ENCODE peak calls at places on chromosomes 7 and 10, in six cellular contexts. N, E, S, Z, P and C are unnamed samples.

GRCh38 chr7:100476903-100477870 is 1.8 kb downstream of the TSC22D4 start:
- DNase-seq in N (no peak), E (peak), S (no peak), Z (no peak), P (peak), C (no peak)

GRCh38 chr10:101341438-101341837 is 12.5 kb upstream of the BTRC start:
- DNase-seq in N (no peak), E (no peak), S (no peak), Z (no peak), P (no peak), C (no peak)

GRCh38 chr7:20280475-20281351 is 50.0 kb upstream of the ITGB8 start:
- DNase-seq in N (peak), E (no peak), S (no peak), Z (no peak), P (no peak), C (no peak)

GRCh38 chr10:110576220-110576619 is 8.7 kb downstream of the SMC3 start:
- DNase-seq in N (peak), E (no peak), S (no peak), Z (no peak), P (no peak), C (no peak)

GRCh38 chr10:968546-969199 is 19.6 kb upstream of the GTPBP4 start:
- DNase-seq in N (no peak), E (no peak), S (no peak), Z (peak), P (no peak), C (no peak)

GRCh38 chr10:34808789-34809745 is 6.0 kb downstream of the PARD3 start:
- DNase-seq in N (no peak), E (no peak), S (no peak), Z (no peak), P (peak), C (no peak)

GRCh38 chr7:135601182-135601581 is 43.5 kb downstream of the NUP205 start:
- DNase-seq in N (no peak), E (no peak), S (no peak), Z (no peak), P (no peak), C (no peak)

GRCh38 chr7:151727579-151728285 is 149.2 kb downstream of the PRKAG2 start:
- DNase-seq in N (peak), E (peak), S (no peak), Z (no peak), P (peak), C (peak)

GRCh38 chr10:69783515-69783914 is 18.2 kb upstream of the COL13A1 start:
- DNase-seq in N (no peak), E (no peak), S (no peak), Z (no peak), P (no peak), C (no peak)

GRCh38 chr7:42511027-42511426 is 274.0 kb upstream of the GLI3 start:
- DNase-seq in N (peak), E (no peak), S (no peak), Z (no peak), P (no peak), C (no peak)

GRCh38 chr10:28996947-28997551 is 291.8 kb upstream of the LYZL1 start:
- DNase-seq in N (peak), E (no peak), S (no peak), Z (no peak), P (no peak), C (no peak)

GRCh38 chr10:114061794-114062193 is 18.1 kb downstream of the ADRB1 start:
- DNase-seq in N (no peak), E (no peak), S (no peak), Z (no peak), P (no peak), C (no peak)

GRCh38 chr10:75926763-75927162 is 495.3 kb downstream of the LRMDA start:
- DNase-seq in N (no peak), E (no peak), S (no peak), Z (no peak), P (no peak), C (no peak)

GRCh38 chr7:16187131-16187530 is 234.2 kb downstream of the CRPPA start:
- DNase-seq in N (no peak), E (no peak), S (no peak), Z (no peak), P (no peak), C (no peak)

GRCh38 chr10:47094126-47094525 is 182.9 kb downstream of the PTPN20 start:
- DNase-seq in N (no peak), E (no peak), S (no peak), Z (no peak), P (no peak), C (peak)

GRCh38 chr10:84908491-84908890 is 580.1 kb downstream of the CCSER2 start:
- DNase-seq in N (no peak), E (no peak), S (no peak), Z (no peak), P (no peak), C (no peak)

GRCh38 chr10:15136960-15137359 is 31.5 kb downstream of the NMT2 start:
- DNase-seq in N (no peak), E (no peak), S (no peak), Z (no peak), P (no peak), C (no peak)

GRCh38 chr10:34885901-34886300 is 70.8 kb upstream of the PARD3 start:
- DNase-seq in N (peak), E (no peak), S (no peak), Z (no peak), P (no peak), C (no peak)

GRCh38 chr10:46552526-46553237 is 3.8 kb downstream of the GPRIN2 start:
- DNase-seq in N (no peak), E (no peak), S (peak), Z (no peak), P (no peak), C (peak)

GRCh38 chr7:155457544-155458316 is at the start of gene EN2:
- DNase-seq in N (peak), E (no peak), S (no peak), Z (no peak), P (no peak), C (no peak)

GRCh38 chr7:76002822-76003221 is 8.4 kb upstream of the TMEM120A start:
- DNase-seq in N (no peak), E (no peak), S (no peak), Z (no peak), P (no peak), C (no peak)

GRCh38 chr10:103042908-103043307 is 124.8 kb downstream of the CNNM2 start:
- DNase-seq in N (no peak), E (no peak), S (no peak), Z (no peak), P (no peak), C (no peak)

GRCh38 chr7:155577509-155577905 is 31.1 kb upstream of the CNPY1 start:
- DNase-seq in N (no peak), E (no peak), S (no peak), Z (peak), P (no peak), C (no peak)

GRCh38 chr7:91212592-91212991 is 51.6 kb upstream of the FZD1 start:
- DNase-seq in N (no peak), E (no peak), S (no peak), Z (no peak), P (no peak), C (no peak)

GRCh38 chr10:43689618-43689954 is 40.9 kb upstream of the ZNF32 start:
- DNase-seq in N (peak), E (no peak), S (no peak), Z (peak), P (peak), C (no peak)

GRCh38 chr10:93458821-93459257 is 23.3 kb downstream of the MYOF start:
- DNase-seq in N (peak), E (no peak), S (peak), Z (peak), P (peak), C (peak)

GRCh38 chr7:97078023-97078988 is 39.2 kb upstream of the SDHAF3 start:
- DNase-seq in N (no peak), E (peak), S (no peak), Z (no peak), P (no peak), C (no peak)

GRCh38 chr10:22605168-22605567 is 109.2 kb downstream of the PIP4K2A start:
- DNase-seq in N (no peak), E (peak), S (no peak), Z (no peak), P (no peak), C (no peak)

GRCh38 chr7:4730971-4731370 is 44.5 kb upstream of the AP5Z1 start:
- DNase-seq in N (no peak), E (no peak), S (no peak), Z (no peak), P (no peak), C (no peak)

GRCh38 chr7:151089893-151090730 is 3.8 kb downstream of the AGAP3 start:
- DNase-seq in N (no peak), E (no peak), S (no peak), Z (no peak), P (no peak), C (no peak)

GRCh38 chr7:66769833-66770512 is 29.4 kb downstream of the RABGEF1 start:
- DNase-seq in N (no peak), E (no peak), S (no peak), Z (no peak), P (no peak), C (no peak)

GRCh38 chr10:95837368-95837776 is 70.4 kb upstream of the CC2D2B start:
- DNase-seq in N (no peak), E (no peak), S (no peak), Z (no peak), P (no peak), C (no peak)

GRCh38 chr10:30554443-30554831 is 75.1 kb downstream of the LYZL2 start:
- DNase-seq in N (no peak), E (no peak), S (no peak), Z (no peak), P (no peak), C (no peak)

GRCh38 chr10:90413196-90413595 is 444.6 kb downstream of the HTR7 start:
- DNase-seq in N (peak), E (no peak), S (no peak), Z (no peak), P (no peak), C (no peak)

GRCh38 chr10:62844280-62845011 is 28.3 kb upstream of the EGR2 start:
- DNase-seq in N (no peak), E (no peak), S (no peak), Z (no peak), P (no peak), C (no peak)

GRCh38 chr10:14540062-14540461 is 209.3 kb upstream of the FRMD4A start:
- DNase-seq in N (no peak), E (no peak), S (no peak), Z (no peak), P (no peak), C (no peak)

GRCh38 chr7:158492372-158492771 is 95.3 kb downstream of the PTPRN2 start:
- DNase-seq in N (no peak), E (no peak), S (no peak), Z (no peak), P (no peak), C (no peak)

GRCh38 chr10:118128675-118129074 is 81.9 kb upstream of the RAB11FIP2 start:
- DNase-seq in N (no peak), E (no peak), S (no peak), Z (no peak), P (no peak), C (no peak)

GRCh38 chr7:17944720-17945119 is 4.4 kb upstream of the SNX13 start:
- DNase-seq in N (no peak), E (no peak), S (no peak), Z (no peak), P (no peak), C (no peak)

DNA sequence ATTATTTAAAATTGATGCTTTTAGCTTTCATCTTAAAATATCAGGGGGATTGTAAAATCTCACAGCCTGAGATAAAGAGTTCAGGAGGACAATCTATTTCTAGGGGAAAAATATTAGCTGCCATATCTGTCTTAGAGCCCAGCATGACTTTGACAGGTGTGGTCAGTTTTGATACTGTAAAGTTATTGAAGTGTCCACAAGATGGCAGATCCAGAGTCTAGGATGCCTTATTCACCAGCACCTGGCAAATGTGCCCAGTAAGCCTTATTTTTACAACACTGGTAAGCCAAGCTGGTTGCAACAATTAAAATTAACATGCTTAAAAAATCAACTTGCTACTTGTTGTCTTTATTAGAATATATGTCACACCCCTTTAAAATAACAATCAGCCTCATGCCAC is 579.3 kb downstream of the SH2D4B start:
- DNase-seq in N (no peak), E (no peak), S (no peak), Z (no peak), P (no peak), C (no peak)
- TF ChIP-seq CTCF in N (no peak), E (no peak), S (no peak), Z (no peak), P (no peak), C (no peak)

GRCh38 chr7:1569833-1570632 is at the start of gene PSMG3:
- DNase-seq in N (peak), E (peak), S (peak), Z (peak), P (peak), C (peak)
- TF ChIP-seq CTCF in N (peak), E (peak), S (peak), Z (peak), P (peak), C (peak)

DNA sequence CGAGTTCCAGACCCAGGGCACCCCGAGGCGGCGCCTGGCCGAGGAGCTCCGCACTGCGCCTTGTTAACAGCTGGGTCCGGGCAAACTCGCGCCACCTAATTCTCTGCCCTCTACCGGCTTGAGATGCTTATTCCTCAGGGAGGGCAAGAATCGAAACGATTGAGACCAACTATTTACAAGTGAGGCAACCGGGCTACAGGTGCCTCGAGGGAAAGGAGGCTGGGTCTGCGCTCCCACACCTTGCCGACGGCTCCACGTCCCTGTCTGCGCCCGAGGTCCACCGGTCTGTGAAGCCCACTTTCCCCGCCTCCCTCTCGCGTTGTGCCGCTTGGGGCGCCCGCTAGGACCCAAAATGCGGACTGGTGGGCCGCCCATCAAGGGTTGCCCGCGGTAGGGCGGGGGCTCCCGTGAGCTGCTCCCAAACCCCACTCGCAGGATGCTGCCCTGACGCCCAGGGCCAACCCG is 527 bp downstream of the AKR1B1 start:
- DNase-seq in N (no peak), E (peak), S (peak), Z (peak), P (peak), C (no peak)
- TF ChIP-seq CTCF in N (no peak), E (peak), S (peak), Z (peak), P (peak), C (peak)

GRCh38 chr7:74544706-74545469 is 91.2 kb downstream of the GTF2IRD1 start:
- DNase-seq in N (peak), E (peak), S (no peak), Z (peak), P (no peak), C (no peak)
- TF ChIP-seq CTCF in N (peak), E (peak), S (peak), Z (peak), P (peak), C (peak)

GRCh38 chr7:85464042-85464651 is 277.3 kb upstream of the SEMA3D start:
- DNase-seq in N (peak), E (no peak), S (no peak), Z (no peak), P (no peak), C (no peak)
- TF ChIP-seq CTCF in N (peak), E (no peak), S (peak), Z (peak), P (no peak), C (peak)

GRCh38 chr7:14424675-14425074 is 435.2 kb upstream of the ETV1 start:
- DNase-seq in N (peak), E (no peak), S (no peak), Z (no peak), P (no peak), C (no peak)
- TF ChIP-seq CTCF in N (peak), E (no peak), S (no peak), Z (no peak), P (no peak), C (no peak)

DNA sequence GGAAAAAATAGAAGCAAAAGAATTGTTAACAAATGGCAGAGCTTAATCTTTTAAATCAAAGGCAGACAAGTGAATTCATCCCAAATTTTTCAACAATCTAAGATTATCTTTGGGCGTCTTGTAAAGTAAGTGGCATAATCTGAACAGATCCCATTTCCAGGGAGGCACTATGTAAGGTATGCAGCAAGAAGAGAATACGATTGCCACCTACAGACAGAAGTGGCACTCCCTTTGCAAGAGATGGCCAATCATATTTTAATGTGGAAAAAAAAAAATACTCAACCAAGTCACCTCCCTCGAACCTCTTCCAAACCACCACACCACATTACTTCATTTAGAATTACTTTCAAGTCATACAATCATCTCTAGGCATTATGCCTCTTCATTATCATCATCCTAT is 4.0 kb downstream of the GFRA1 start:
- DNase-seq in N (no peak), E (no peak), S (no peak), Z (no peak), P (no peak), C (no peak)
- TF ChIP-seq CTCF in N (no peak), E (no peak), S (no peak), Z (no peak), P (peak), C (no peak)

DNA sequence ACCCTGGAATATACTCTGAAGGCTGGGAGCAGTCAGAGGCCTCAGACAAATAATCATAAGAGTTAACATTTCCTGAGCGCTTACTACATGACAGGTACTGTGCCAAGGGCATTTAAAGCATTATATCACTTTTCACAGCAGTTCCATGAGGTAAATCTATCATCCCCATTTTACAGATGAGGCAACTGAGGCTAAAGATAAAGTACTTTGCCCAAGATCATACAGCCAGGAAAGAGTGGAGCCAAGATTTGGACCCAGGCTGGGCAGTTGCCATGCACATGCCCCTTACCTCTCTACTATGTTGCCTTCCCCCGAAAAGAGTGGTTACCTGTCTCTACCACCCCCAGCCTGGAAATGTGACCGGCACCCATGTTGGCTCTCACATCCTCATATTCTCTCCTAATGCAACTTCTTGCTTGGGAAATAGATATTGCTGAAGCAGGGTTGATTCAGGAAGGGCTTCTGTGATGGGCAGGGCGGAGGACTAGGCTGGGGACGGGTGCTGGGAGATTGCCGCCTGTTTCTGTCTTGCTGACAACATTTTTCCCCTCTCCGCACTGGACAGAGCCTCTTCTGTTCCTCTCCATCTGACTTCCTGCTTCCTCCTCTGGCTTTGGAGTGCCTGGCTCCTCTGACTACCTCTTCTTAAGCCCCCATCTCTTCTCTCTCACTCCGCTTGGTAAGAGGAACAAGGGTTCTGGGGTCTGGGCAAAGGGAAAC is 13.8 kb downstream of the SMO start:
- DNase-seq in N (no peak), E (no peak), S (no peak), Z (no peak), P (no peak), C (no peak)
- TF ChIP-seq CTCF in N (no peak), E (no peak), S (no peak), Z (no peak), P (no peak), C (no peak)

DNA sequence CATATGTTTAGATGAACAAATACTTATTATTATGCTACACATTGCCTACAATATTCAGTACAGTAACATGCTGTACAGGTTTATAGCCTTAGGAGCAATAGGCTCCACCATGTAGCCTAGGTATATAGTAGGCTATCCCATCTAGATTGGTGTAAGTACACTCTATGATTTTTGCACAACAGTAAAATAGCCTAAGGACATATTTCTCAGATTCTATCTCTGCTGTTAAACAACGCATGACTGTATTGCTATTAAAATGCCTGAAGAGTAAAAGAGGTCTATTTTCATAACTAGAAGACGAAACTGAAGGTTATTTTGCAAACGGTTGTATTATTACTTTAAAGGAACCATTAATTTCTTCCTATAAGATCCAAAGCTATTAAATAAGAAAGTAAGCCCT is 88.3 kb downstream of the SEMA3A start:
- DNase-seq in N (peak), E (no peak), S (no peak), Z (no peak), P (no peak), C (no peak)
- TF ChIP-seq CTCF in N (no peak), E (no peak), S (no peak), Z (no peak), P (no peak), C (no peak)

DNA sequence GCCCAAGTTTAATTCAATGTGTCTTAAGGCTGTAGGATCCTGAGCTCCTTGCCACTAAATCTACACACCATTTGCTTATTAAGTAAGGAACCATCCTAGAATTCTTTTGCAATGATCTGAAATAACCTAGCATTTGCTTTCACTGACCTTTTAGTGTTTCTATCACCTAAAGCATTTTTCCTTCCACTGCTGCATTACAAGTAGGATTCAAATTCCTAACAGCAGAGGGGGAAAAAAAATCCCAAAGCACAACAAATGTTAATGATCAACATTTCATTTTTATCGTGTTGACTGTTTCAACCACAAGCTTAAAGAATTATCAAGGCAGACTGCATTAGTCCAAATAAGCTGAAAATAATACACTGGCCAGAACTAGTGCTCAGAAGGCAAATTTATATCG is 174.7 kb upstream of the TCF7L2 start:
- DNase-seq in N (no peak), E (no peak), S (no peak), Z (no peak), P (no peak), C (no peak)
- TF ChIP-seq CTCF in N (no peak), E (no peak), S (peak), Z (no peak), P (peak), C (peak)